ENCODE peak calls at places on chromosomes 11 and 22, in eight cellular contexts. W is adrenal gland; F is transverse colon; B is uterus; A is breast epithelium; R is AG04450; I is activated CD8-positive, alpha-beta T cell treated with anti-CD3 and anti-CD28 coated beads for 36 hours; J is lower leg skin. D is an unnamed sample.

GRCh38 chr11:78420796-78421209 is 3.2 kb upstream of the GAB2 start:
- DNase-seq in J (peak), F (peak), I (peak), W (peak), A (no peak), R (no peak), B (peak), D (peak)

GRCh38 chr22:19559324-19559811 is 35.2 kb upstream of the CLDN5 start:
- DNase-seq in I (no peak), R (no peak), A (no peak), J (peak), W (no peak), B (no peak), F (no peak), D (no peak)

GRCh38 chr11:131370090-131370751 is at the start of gene NTM:
- DNase-seq in A (no peak), F (peak), W (peak), J (peak), I (no peak), B (no peak), R (no peak), D (no peak)

GRCh38 chr22:42076764-42077485 is 2.6 kb upstream of the SMDT1 start:
- DNase-seq in J (peak), A (no peak), W (no peak), I (no peak), F (no peak), B (no peak), R (no peak), D (no peak)

GRCh38 chr11:10456519-10456918 is 1.5 kb downstream of the AMPD3 start:
- DNase-seq in R (no peak), B (no peak), F (no peak), A (no peak), W (no peak), J (no peak), I (no peak), D (no peak)

GRCh38 chr11:80943226-80943625 is 1502.4 kb upstream of the TENM4 start:
- DNase-seq in J (no peak), A (no peak), B (no peak), F (no peak), I (no peak), R (no peak), W (no peak), D (no peak)

GRCh38 chr11:19524171-19524671 is 188.4 kb upstream of the NAV2 start:
- DNase-seq in I (no peak), F (no peak), A (no peak), R (no peak), B (no peak), W (peak), J (no peak), D (no peak)

GRCh38 chr11:65279713-65280459 is 18.1 kb downstream of the POLA2 start:
- DNase-seq in R (peak), A (no peak), I (peak), F (no peak), J (no peak), B (peak), W (peak), D (peak)

GRCh38 chr11:44159848-44160721 is 64.6 kb downstream of the EXT2 start:
- DNase-seq in R (no peak), W (no peak), J (no peak), F (no peak), I (no peak), A (no peak), B (no peak), D (peak)

GRCh38 chr22:33715626-33716025 is 204.7 kb downstream of the LARGE1 start:
- DNase-seq in W (no peak), F (no peak), J (no peak), A (no peak), R (no peak), I (no peak), B (no peak), D (no peak)

GRCh38 chr11:47078751-47079524 is 97.7 kb downstream of the ARFGAP2 start:
- DNase-seq in R (no peak), I (no peak), W (no peak), A (no peak), B (no peak), F (no peak), J (no peak), D (no peak)
- TF ChIP-seq CTCF in R (no peak), I (no peak), W (no peak), A (no peak), B (no peak), F (no peak), J (no peak), D (no peak)

GRCh38 chr22:40727607-40728325 is 48.5 kb downstream of the MCHR1 start:
- DNase-seq in I (no peak), J (no peak), F (no peak), B (no peak), A (no peak), W (no peak), R (no peak), D (no peak)
- TF ChIP-seq CTCF in I (no peak), J (no peak), F (no peak), B (no peak), A (no peak), W (no peak), R (no peak), D (no peak)

DNA sequence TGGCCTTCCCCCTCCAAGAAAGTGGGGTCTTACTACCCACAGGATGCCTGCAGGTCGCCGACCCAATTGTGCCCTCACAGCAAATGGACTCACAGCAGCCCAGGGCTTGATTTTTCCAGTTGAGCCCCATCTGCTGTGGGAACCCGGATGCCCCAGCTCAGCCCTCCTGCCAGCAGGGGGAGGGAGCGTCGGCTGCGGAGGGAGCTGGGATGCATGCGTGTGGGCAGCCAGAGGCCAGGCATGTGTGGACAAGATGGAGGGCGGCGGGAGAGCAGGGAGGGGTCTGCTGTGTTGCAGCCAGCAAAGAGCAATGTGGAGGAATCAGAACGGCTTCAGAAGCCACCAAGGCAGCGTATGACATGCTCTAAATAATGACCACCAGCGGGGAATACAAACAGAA is 41.0 kb upstream of the EIF3D start:
- DNase-seq in F (no peak), I (no peak), B (no peak), J (no peak), R (no peak), W (no peak), A (no peak), D (no peak)
- TF ChIP-seq CTCF in F (no peak), I (no peak), B (no peak), J (no peak), R (peak), W (no peak), A (no peak), D (no peak)

GRCh38 chr11:94738746-94739145 is 29.4 kb upstream of the AMOTL1 start:
- DNase-seq in R (no peak), A (no peak), J (no peak), B (no peak), W (no peak), I (no peak), F (no peak), D (no peak)

GRCh38 chr11:94742645-94743044 is 25.5 kb upstream of the AMOTL1 start:
- DNase-seq in W (no peak), A (no peak), J (no peak), R (no peak), B (no peak), F (no peak), I (no peak), D (no peak)

GRCh38 chr11:94740083-94740974 is 27.8 kb upstream of the AMOTL1 start:
- DNase-seq in F (peak), W (no peak), I (peak), J (peak), A (no peak), R (no peak), B (peak), D (peak)

GRCh38 chr11:94739331-94739730 is 28.8 kb upstream of the AMOTL1 start:
- DNase-seq in B (no peak), A (no peak), F (no peak), I (no peak), R (no peak), W (no peak), J (no peak), D (no peak)

GRCh38 chr11:94740975-94741707 is 27.0 kb upstream of the AMOTL1 start:
- DNase-seq in I (peak), A (peak), F (no peak), R (no peak), W (no peak), B (peak), J (peak), D (peak)
- TF ChIP-seq CTCF in I (no peak), A (peak), F (peak), R (peak), W (peak), B (peak), J (no peak), D (peak)

GRCh38 chr11:62588966-62589637 is 2.2 kb downstream of the TUT1 start:
- DNase-seq in I (peak), B (no peak), W (peak), F (no peak), A (no peak), J (no peak), R (no peak), D (no peak)
- TF ChIP-seq CTCF in I (peak), B (no peak), W (no peak), F (no peak), A (no peak), J (no peak), R (peak), D (peak)

GRCh38 chr11:73759520-73760065 is 1.3 kb downstream of the RAB6A start:
- DNase-seq in A (no peak), W (no peak), B (no peak), R (no peak), I (peak), J (no peak), F (no peak), D (no peak)
- TF ChIP-seq CTCF in A (peak), W (peak), B (no peak), R (peak), I (no peak), J (no peak), F (no peak), D (no peak)

GRCh38 chr11:13354335-13354734 is 76.7 kb downstream of the BMAL1 start:
- DNase-seq in B (no peak), I (no peak), A (no peak), W (no peak), J (peak), F (no peak), R (no peak), D (no peak)
- TF ChIP-seq CTCF in B (no peak), I (peak), A (no peak), W (no peak), J (no peak), F (no peak), R (peak), D (peak)